ENCODE peak calls at places on chromosomes 12 and 14, in ten cellular contexts. L is CD14-positive monocyte, W is fibroblast of pulmonary artery, Y is suprapubic skin, D is RWPE1, B is WTC11, K is HFFc6, N is endothelial cell of umbilical vein, F is hepatocyte, I is glutamatergic neuron. S is an unnamed sample.

GRCh38 chr14:81211844-81212243 is 8.9 kb downstream of the GTF2A1 start:
- DNase-seq in W (peak), D (no peak), L (no peak), Y (no peak), N (peak), F (peak), I (no peak), B (no peak), K (peak), S (no peak)

GRCh38 chr14:65502676-65503124 is 90.2 kb downstream of the FUT8 start:
- DNase-seq in I (no peak), Y (no peak), D (peak), K (peak), N (no peak), W (peak), L (no peak), F (no peak), B (no peak), S (no peak)

GRCh38 chr12:13196302-13196921 is at the start of gene EMP1:
- DNase-seq in Y (peak), D (peak), L (peak), F (peak), W (peak), I (no peak), B (no peak), N (peak), K (peak), S (peak)

GRCh38 chr12:120539303-120539702 is 5.1 kb downstream of the RNF10 start:
- DNase-seq in I (no peak), F (no peak), L (no peak), D (peak), N (peak), K (peak), B (no peak), Y (no peak), W (no peak), S (no peak)

GRCh38 chr14:51784466-51784865 is 75.9 kb upstream of the GNG2 start:
- DNase-seq in F (no peak), L (no peak), W (no peak), D (no peak), K (no peak), B (no peak), N (no peak), Y (no peak), I (no peak), S (no peak)

GRCh38 chr14:70782361-70782760 is 27.0 kb downstream of the MAP3K9 start:
- DNase-seq in F (no peak), W (no peak), L (no peak), B (no peak), K (peak), Y (no peak), I (no peak), D (peak), N (no peak), S (no peak)

GRCh38 chr12:48765753-48766162 is 23.1 kb downstream of the ADCY6 start:
- DNase-seq in N (no peak), I (no peak), L (no peak), B (no peak), D (no peak), Y (peak), K (peak), F (no peak), W (peak), S (no peak)

GRCh38 chr12:109719123-109720022 is 5.7 kb downstream of the FAM222A start:
- DNase-seq in B (peak), D (no peak), Y (no peak), K (peak), N (no peak), F (no peak), L (no peak), W (no peak), I (peak), S (no peak)

GRCh38 chr12:53190108-53190729 is 9.5 kb upstream of the CSAD start:
- DNase-seq in W (peak), D (peak), I (peak), Y (peak), F (peak), B (peak), K (peak), N (peak), L (no peak), S (no peak)

GRCh38 chr12:11307143-11307542 is 3.1 kb downstream of the PRB4 start:
- DNase-seq in N (no peak), F (no peak), Y (no peak), I (no peak), B (no peak), K (no peak), W (no peak), D (no peak), L (no peak), S (no peak)

GRCh38 chr14:76761198-76761848 is at the start of gene VASH1:
- DNase-seq in W (peak), K (peak), L (no peak), F (peak), D (peak), N (peak), I (peak), Y (peak), B (peak), S (peak)

GRCh38 chr12:69563166-69563762 is 22.0 kb upstream of the CCT2 start:
- DNase-seq in B (no peak), D (no peak), N (no peak), F (no peak), W (no peak), I (no peak), L (no peak), Y (no peak), K (no peak), S (no peak)

GRCh38 chr14:32896979-32897723 is 41.5 kb upstream of the NPAS3 start:
- DNase-seq in W (peak), D (peak), F (no peak), L (no peak), K (no peak), B (no peak), N (peak), Y (no peak), I (no peak), S (no peak)

GRCh38 chr12:98424726-98425401 is 90.5 kb upstream of the TMPO start:
- DNase-seq in F (peak), I (peak), L (no peak), D (peak), N (peak), K (peak), B (peak), Y (no peak), W (peak), S (peak)

GRCh38 chr14:32370720-32371119 is 41.6 kb downstream of the AKAP6 start:
- DNase-seq in N (peak), I (no peak), Y (no peak), F (no peak), L (no peak), D (peak), K (peak), B (no peak), W (peak), S (no peak)

GRCh38 chr12:125983784-125984510 is 918.7 kb downstream of the AACS start:
- DNase-seq in N (no peak), Y (no peak), B (no peak), D (peak), K (no peak), F (peak), I (peak), L (no peak), W (no peak), S (no peak)

GRCh38 chr14:54776361-54777001 is 126.1 kb downstream of the GCH1 start:
- DNase-seq in N (no peak), I (no peak), K (peak), Y (no peak), D (no peak), W (peak), B (no peak), L (peak), F (no peak), S (peak)

GRCh38 chr14:92687681-92688433 is 60.6 kb downstream of the LGMN start:
- DNase-seq in L (no peak), D (no peak), F (peak), N (peak), I (peak), W (no peak), Y (no peak), B (peak), K (no peak), S (no peak)

GRCh38 chr12:114611145-114612018 is 72.6 kb downstream of the TBX3 start:
- DNase-seq in K (no peak), F (peak), L (no peak), N (no peak), W (no peak), D (no peak), B (no peak), I (no peak), Y (no peak), S (no peak)

GRCh38 chr12:121872546-121873223 is 14.0 kb upstream of the HPD start:
- DNase-seq in D (peak), K (peak), F (peak), Y (no peak), I (no peak), L (no peak), N (no peak), W (peak), B (no peak), S (no peak)

GRCh38 chr14:96423446-96424103 is 31.6 kb downstream of the AK7 start:
- DNase-seq in W (no peak), B (no peak), Y (no peak), F (no peak), K (no peak), L (no peak), I (no peak), D (no peak), N (no peak), S (no peak)

GRCh38 chr12:46390881-46391280 is 18.3 kb upstream of the SLC38A2 start:
- DNase-seq in K (no peak), I (no peak), F (no peak), W (no peak), D (no peak), N (peak), Y (no peak), B (no peak), L (no peak), S (no peak)

GRCh38 chr12:53994691-53995310 is 5.2 kb upstream of the HOXC9 start:
- DNase-seq in I (no peak), D (no peak), K (no peak), B (no peak), N (no peak), Y (no peak), W (no peak), F (no peak), L (no peak), S (no peak)

GRCh38 chr14:49879683-49880204 is 13.1 kb upstream of the ARF6 start:
- DNase-seq in W (peak), Y (no peak), I (peak), B (peak), K (peak), F (peak), N (peak), L (peak), D (no peak), S (peak)

GRCh38 chr12:95796982-95797289 is 6.4 kb upstream of the NTN4 start:
- DNase-seq in K (no peak), Y (no peak), F (no peak), L (no peak), I (no peak), B (no peak), D (peak), N (no peak), W (no peak), S (no peak)
- TF ChIP-seq CTCF in K (no peak), Y (no peak), F (no peak), L (no peak), I (no peak), B (no peak), D (no peak), N (no peak), W (no peak), S (no peak)

DNA sequence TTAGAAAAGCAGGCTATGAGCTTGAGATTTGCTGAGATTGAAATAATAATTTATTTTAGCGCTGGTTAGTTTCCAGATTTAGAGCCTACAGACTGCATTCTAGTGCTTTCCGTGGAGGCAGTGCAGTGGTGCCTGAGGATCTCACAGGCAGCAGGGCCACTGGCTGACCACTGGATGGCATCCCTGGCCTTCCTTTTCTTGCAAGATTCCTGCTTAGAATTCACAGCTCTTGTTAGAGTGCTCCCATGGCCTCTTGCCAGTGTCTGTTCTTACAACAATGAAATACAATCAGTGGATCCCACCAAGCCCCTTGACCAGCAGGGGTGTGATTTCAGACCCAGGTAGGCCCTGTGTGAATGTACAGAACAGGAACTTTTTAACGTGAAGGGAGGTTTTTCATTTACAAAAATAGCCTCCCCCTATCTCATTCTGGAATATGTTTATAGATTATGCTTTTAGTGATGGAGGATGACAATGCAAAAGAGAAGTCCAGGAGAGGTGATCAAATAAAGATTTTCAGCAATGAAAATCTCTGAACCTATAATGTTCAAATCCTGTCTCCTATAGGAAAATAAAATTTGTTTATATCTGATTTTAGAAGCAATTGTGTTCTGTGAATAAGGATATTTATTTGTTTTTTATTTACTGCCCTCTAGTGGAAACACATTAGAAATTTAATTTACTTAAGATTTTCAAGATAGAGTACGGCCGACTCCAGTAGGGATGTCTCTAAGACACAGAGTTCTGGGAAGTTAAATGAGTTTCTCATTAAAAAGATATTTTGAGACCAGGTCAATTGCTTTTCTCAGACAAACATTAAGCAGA is 362.2 kb upstream of the STXBP6 start:
- DNase-seq in I (peak), Y (no peak), L (no peak), K (no peak), B (peak), N (no peak), W (peak), F (peak), D (no peak), S (no peak)
- TF ChIP-seq CTCF in I (peak), Y (no peak), L (peak), K (peak), B (no peak), N (peak), W (peak), F (peak), D (peak), S (peak)

GRCh38 chr12:31813305-31813704 is 84.5 kb upstream of the AMN1 start:
- DNase-seq in Y (no peak), D (no peak), N (peak), I (no peak), K (no peak), W (peak), B (no peak), L (no peak), F (peak), S (no peak)
- TF ChIP-seq CTCF in Y (no peak), D (no peak), N (peak), I (no peak), K (peak), W (peak), B (no peak), L (no peak), F (peak), S (peak)

GRCh38 chr12:27305673-27306504 is 26.7 kb upstream of the BMAL2 start:
- DNase-seq in K (peak), Y (no peak), W (peak), B (no peak), N (peak), F (peak), I (no peak), D (peak), L (no peak), S (peak)
- TF ChIP-seq CTCF in K (peak), Y (peak), W (peak), B (no peak), N (no peak), F (peak), I (peak), D (peak), L (peak), S (peak)

GRCh38 chr12:105317942-105318614 is 12.4 kb upstream of the C12orf75 start:
- DNase-seq in B (no peak), Y (no peak), I (no peak), F (peak), L (no peak), W (no peak), K (peak), D (no peak), N (no peak), S (no peak)

GRCh38 chr12:105322070-105322469 is 8.4 kb upstream of the C12orf75 start:
- DNase-seq in B (no peak), W (no peak), F (no peak), L (no peak), K (peak), Y (no peak), N (no peak), D (no peak), I (no peak), S (no peak)

GRCh38 chr12:105319691-105320209 is 10.7 kb upstream of the C12orf75 start:
- DNase-seq in F (no peak), D (no peak), Y (no peak), I (no peak), N (no peak), K (no peak), B (no peak), W (no peak), L (no peak), S (no peak)

GRCh38 chr12:105318651-105319483 is 11.6 kb upstream of the C12orf75 start:
- DNase-seq in I (no peak), F (no peak), Y (no peak), K (no peak), D (no peak), B (no peak), L (no peak), W (no peak), N (no peak), S (no peak)

GRCh38 chr12:105321125-105321524 is 9.4 kb upstream of the C12orf75 start:
- DNase-seq in I (no peak), D (no peak), L (no peak), B (no peak), W (no peak), Y (no peak), F (no peak), N (no peak), K (no peak), S (no peak)
- TF ChIP-seq CTCF in I (no peak), D (no peak), L (no peak), B (no peak), W (no peak), Y (no peak), F (no peak), N (no peak), K (no peak), S (peak)

GRCh38 chr14:91545204-91545603 is 35.1 kb upstream of the PPP4R3A start:
- DNase-seq in Y (no peak), F (no peak), W (no peak), D (no peak), N (no peak), L (no peak), K (no peak), B (no peak), I (no peak), S (no peak)
- TF ChIP-seq CTCF in Y (no peak), F (no peak), W (no peak), D (no peak), N (no peak), L (no peak), K (no peak), B (no peak), I (no peak), S (no peak)

GRCh38 chr12:108063192-108063591 is 65.9 kb upstream of the WSCD2 start:
- DNase-seq in I (no peak), D (no peak), K (no peak), F (no peak), B (no peak), L (no peak), Y (no peak), N (peak), W (peak), S (no peak)
- TF ChIP-seq CTCF in I (peak), D (peak), K (peak), F (peak), B (peak), L (peak), Y (no peak), N (peak), W (peak), S (peak)

GRCh38 chr12:101490286-101490920 is 15.3 kb downstream of the SPIC start:
- DNase-seq in B (peak), K (no peak), D (peak), W (peak), I (no peak), L (no peak), N (no peak), Y (no peak), F (peak), S (peak)
- TF ChIP-seq CTCF in B (peak), K (no peak), D (peak), W (no peak), I (no peak), L (no peak), N (no peak), Y (peak), F (peak), S (peak)

GRCh38 chr12:57546438-57547365 is at the start of gene DCTN2:
- DNase-seq in K (peak), B (peak), I (peak), D (peak), W (peak), N (peak), L (peak), F (peak), Y (peak), S (peak)
- TF ChIP-seq CTCF in K (peak), B (no peak), I (no peak), D (peak), W (no peak), N (no peak), L (no peak), F (peak), Y (peak), S (no peak)

S was measured in GM13977.